ENCODE peak calls at places on chromosome 19, in eight cellular contexts. H, E, J, X, L, D, S and G are unnamed samples.
A peak's percentile ranks its signal among the peaks of the same experiment; 100 is the strongest.

GRCh38 chr19:2523630-2524311 is 47.8 kb downstream of the GADD45B start:
- DNase-seq in H (no peak), E (no peak), J (no peak), X (peak; percentile 57), L (peak; percentile 78), D (no peak), S (no peak), G (no peak)

GRCh38 chr19:46015961-46016425 is 6.9 kb downstream of the PGLYRP1 start:
- DNase-seq in H (peak; percentile 34), E (no peak), J (no peak), X (no peak), L (no peak), D (no peak), S (no peak), G (peak; percentile 63)

GRCh38 chr19:41351339-41352245 is 2.1 kb downstream of the TGFB1 start:
- DNase-seq in H (peak; percentile 89), E (peak; percentile 80), J (peak; percentile 68), X (peak; percentile 60), L (peak; percentile 54), D (peak; percentile 88), S (peak; percentile 75), G (peak; percentile 87)

GRCh38 chr19:33948651-33949335 is 152.1 kb downstream of the KCTD15 start:
- DNase-seq in H (no peak), E (no peak), J (no peak), X (no peak), L (no peak), D (no peak), S (no peak), G (no peak)

GRCh38 chr19:16274466-16274865 is 50.2 kb upstream of the KLF2 start:
- DNase-seq in H (no peak), E (no peak), J (no peak), X (peak; percentile 60), L (peak; percentile 45), D (no peak), S (no peak), G (no peak)

GRCh38 chr19:51354742-51355148 is 11.4 kb downstream of the ETFB start:
- DNase-seq in H (no peak), E (no peak), J (no peak), X (peak; percentile 60), L (no peak), D (no peak), S (no peak), G (no peak)

GRCh38 chr19:36489920-36490415 is 607 bp upstream of the ZNF566 start:
- DNase-seq in H (no peak), E (no peak), J (peak; percentile 85), X (peak; percentile 96), L (peak; percentile 95), D (peak; percentile 95), S (no peak), G (peak; percentile 83)

GRCh38 chr19:45863840-45864628 is at the start of gene FOXA3:
- DNase-seq in H (peak; percentile 73), E (peak; percentile 32), J (peak; percentile 74), X (peak; percentile 25), L (peak; percentile 36), D (peak; percentile 69), S (no peak), G (peak; percentile 93)

GRCh38 chr19:44904426-44904994 is 1.1 kb upstream of the APOE start:
- DNase-seq in H (no peak), E (no peak), J (no peak), X (no peak), L (no peak), D (peak; percentile 25), S (no peak), G (no peak)

GRCh38 chr19:36838784-36839324 is 667 bp upstream of the ZNF790 start:
- DNase-seq in H (no peak), E (no peak), J (no peak), X (no peak), L (no peak), D (no peak), S (no peak), G (no peak)

GRCh38 chr19:3642987-3643386 is 16.4 kb upstream of the CACTIN start:
- DNase-seq in H (no peak), E (peak; percentile 6), J (no peak), X (no peak), L (no peak), D (peak; percentile 36), S (no peak), G (no peak)

GRCh38 chr19:54561840-54562239 is 11.8 kb upstream of the LILRA2 start:
- DNase-seq in H (no peak), E (no peak), J (no peak), X (no peak), L (no peak), D (no peak), S (no peak), G (no peak)

GRCh38 chr19:42122691-42123607 is 9.3 kb downstream of the POU2F2 start:
- DNase-seq in H (peak; percentile 64), E (no peak), J (no peak), X (no peak), L (peak; percentile 43), D (peak; percentile 81), S (no peak), G (peak; percentile 75)

GRCh38 chr19:33438016-33438671 is 64.6 kb downstream of the CEBPG start:
- DNase-seq in H (no peak), E (no peak), J (no peak), X (peak; percentile 29), L (no peak), D (no peak), S (peak; percentile 23), G (no peak)

GRCh38 chr19:11345122-11345752 is 831 bp downstream of the TMEM205 start:
- DNase-seq in H (no peak), E (peak; percentile 21), J (no peak), X (no peak), L (no peak), D (peak; percentile 31), S (no peak), G (no peak)

GRCh38 chr19:55287361-55288079 is 3.7 kb downstream of the BRSK1 start:
- DNase-seq in H (no peak), E (no peak), J (no peak), X (no peak), L (no peak), D (no peak), S (no peak), G (no peak)

GRCh38 chr19:51301266-51301665 is 10.2 kb upstream of the IGLON5 start:
- DNase-seq in H (no peak), E (no peak), J (no peak), X (no peak), L (no peak), D (no peak), S (no peak), G (no peak)

GRCh38 chr19:16397791-16398529 is 73.3 kb downstream of the KLF2 start:
- DNase-seq in H (no peak), E (peak; percentile 59), J (no peak), X (no peak), L (peak; percentile 34), D (no peak), S (no peak), G (no peak)

DNA sequence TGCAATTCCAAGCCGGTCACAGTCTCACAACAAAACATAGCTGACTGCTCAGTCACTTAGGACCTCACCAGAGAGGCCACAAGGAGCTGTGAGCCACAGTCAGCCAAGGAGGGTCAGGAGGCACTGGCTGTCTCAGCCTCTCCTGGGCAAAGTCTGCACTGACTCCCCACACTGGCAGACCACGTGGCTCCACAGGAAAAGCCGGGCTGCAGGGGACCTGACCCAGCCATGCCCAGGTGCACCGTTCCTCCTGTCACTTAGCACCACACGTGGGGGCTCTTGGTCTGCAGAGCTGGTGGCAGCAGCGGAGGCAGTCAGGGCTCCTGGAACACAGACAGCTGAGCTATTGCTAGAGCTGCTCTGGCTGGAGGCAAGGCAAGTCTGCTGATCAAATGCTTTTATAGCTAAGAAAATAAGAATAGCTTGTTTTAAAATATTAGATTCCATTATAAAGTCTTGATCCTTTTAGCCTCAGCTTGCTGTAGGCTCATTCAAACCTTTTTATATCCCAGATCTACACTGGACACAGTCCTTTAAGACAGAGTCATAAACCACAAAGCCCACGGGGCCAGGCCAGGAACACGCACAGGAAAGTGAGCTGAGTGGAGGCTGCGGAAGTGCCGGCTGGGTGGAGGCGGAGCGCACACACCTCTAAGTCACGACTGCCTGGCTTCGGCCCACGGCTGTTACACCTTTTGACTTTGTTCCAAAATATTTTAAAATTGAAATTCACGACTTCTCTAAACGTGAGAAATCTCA is 744.1 kb downstream of the UQCRFS1 start:
- DNase-seq in H (peak; percentile 29), E (no peak), J (peak; percentile 75), X (peak; percentile 25), L (peak; percentile 84), D (peak; percentile 15), S (no peak), G (no peak)
- TF ChIP-seq CTCF in H (no peak), E (no peak), J (no peak), X (no peak), L (no peak), D (no peak), S (no peak), G (no peak)

GRCh38 chr19:7868326-7868670 is 5.9 kb downstream of the PRR36 start:
- DNase-seq in H (no peak), E (no peak), J (peak; percentile 41), X (no peak), L (no peak), D (no peak), S (no peak), G (no peak)

GRCh38 chr19:7864719-7865074 is 9.5 kb downstream of the PRR36 start:
- DNase-seq in H (no peak), E (no peak), J (no peak), X (no peak), L (no peak), D (no peak), S (no peak), G (no peak)

GRCh38 chr19:7865262-7865911 is 8.8 kb downstream of the PRR36 start:
- DNase-seq in H (no peak), E (no peak), J (no peak), X (no peak), L (no peak), D (peak; percentile 44), S (no peak), G (no peak)

GRCh38 chr19:7867092-7867844 is 6.9 kb downstream of the PRR36 start:
- DNase-seq in H (no peak), E (no peak), J (no peak), X (no peak), L (no peak), D (no peak), S (no peak), G (no peak)

GRCh38 chr19:7866399-7867091 is 7.6 kb downstream of the PRR36 start:
- DNase-seq in H (no peak), E (no peak), J (no peak), X (no peak), L (no peak), D (no peak), S (no peak), G (no peak)
- TF ChIP-seq CTCF in H (no peak), E (no peak), J (no peak), X (no peak), L (no peak), D (no peak), S (no peak), G (no peak)

GRCh38 chr19:49224856-49225255 is 67.3 kb downstream of the TRPM4 start:
- DNase-seq in H (peak; percentile 47), E (peak; percentile 80), J (peak; percentile 71), X (peak; percentile 67), L (peak; percentile 74), D (peak; percentile 71), S (no peak), G (no peak)
- TF ChIP-seq CTCF in H (peak; percentile 46), E (peak; percentile 66), J (peak; percentile 14), X (peak; percentile 36), L (peak; percentile 51), D (peak; percentile 44), S (peak; percentile 58), G (peak; percentile 46)

DNA sequence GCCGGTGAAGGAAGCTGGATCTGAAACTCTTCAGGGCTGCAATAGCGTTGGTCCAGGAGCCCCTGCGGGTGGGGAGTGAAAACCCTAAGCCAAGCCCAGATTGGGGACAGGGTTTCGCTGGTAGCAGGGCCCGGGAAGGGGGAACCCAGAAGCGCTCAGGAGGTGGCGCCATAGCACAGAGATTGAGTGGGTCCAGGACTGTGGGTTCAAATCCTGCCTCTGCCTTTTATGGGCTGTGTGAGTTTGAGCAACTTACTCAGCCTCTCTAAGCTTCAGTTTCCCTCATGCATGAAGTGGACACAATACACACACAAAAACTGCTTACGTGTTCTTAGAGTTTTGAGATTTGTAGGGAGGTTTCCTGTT is 8.3 kb upstream of the SYCN start:
- DNase-seq in H (no peak), E (no peak), J (peak; percentile 50), X (peak; percentile 21), L (peak; percentile 38), D (peak; percentile 48), S (no peak), G (peak; percentile 57)
- TF ChIP-seq CTCF in H (peak; percentile 64), E (peak; percentile 18), J (no peak), X (peak; percentile 29), L (peak; percentile 44), D (peak; percentile 48), S (peak; percentile 9), G (peak; percentile 32)